ENCODE peak calls at places on chromosome 5, in four cellular contexts. One of them, this sample, is unnamed. For H3K36me3, the result is how much of the 10 kb centered on the place peaks cover.

GRCh38 chr5:5290674-5291334 is 131.7 kb upstream of the ICE1 start:
- DNase-seq in CD8-positive, alpha-beta memory T cell: no peak
- DNase-seq in small intestine: no peak
- DNase-seq in hepatocyte: no peak
- DNase-seq in this sample: no peak

GRCh38 chr5:1515311-1515920 is 8.3 kb downstream of the LPCAT1 start:
- DNase-seq in CD8-positive, alpha-beta memory T cell: peak
- DNase-seq in hepatocyte: no peak
- DNase-seq in small intestine: no peak
- DNase-seq in this sample: no peak

GRCh38 chr5:150401376-150402201 is 11.1 kb downstream of the CD74 start:
- DNase-seq in CD8-positive, alpha-beta memory T cell: no peak
- DNase-seq in small intestine: no peak
- DNase-seq in hepatocyte: no peak
- DNase-seq in this sample: no peak

GRCh38 chr5:1465117-1465516 is 19.9 kb upstream of the SLC6A3 start:
- DNase-seq in hepatocyte: no peak
- DNase-seq in CD8-positive, alpha-beta memory T cell: no peak
- DNase-seq in small intestine: no peak
- DNase-seq in this sample: no peak

GRCh38 chr5:58459860-58460726 is at the start of gene PLK2:
- DNase-seq in hepatocyte: peak
- DNase-seq in small intestine: peak
- DNase-seq in CD8-positive, alpha-beta memory T cell: peak
- DNase-seq in this sample: peak

GRCh38 chr5:9388941-9389674 is 156.8 kb downstream of the SEMA5A start:
- DNase-seq in CD8-positive, alpha-beta memory T cell: no peak
- DNase-seq in small intestine: no peak
- DNase-seq in hepatocyte: no peak
- DNase-seq in this sample: no peak

GRCh38 chr5:157269763-157270272 is 3.9 kb downstream of the CYFIP2 start:
- DNase-seq in hepatocyte: no peak
- DNase-seq in CD8-positive, alpha-beta memory T cell: no peak
- DNase-seq in small intestine: no peak
- DNase-seq in this sample: no peak

GRCh38 chr5:145347026-145347616 is 488.0 kb downstream of the PRELID2 start:
- DNase-seq in small intestine: peak
- DNase-seq in CD8-positive, alpha-beta memory T cell: no peak
- DNase-seq in hepatocyte: peak
- DNase-seq in this sample: peak

GRCh38 chr5:131589510-131590348 is 45.3 kb downstream of the RAPGEF6 start:
- DNase-seq in hepatocyte: peak
- DNase-seq in CD8-positive, alpha-beta memory T cell: peak
- DNase-seq in small intestine: peak
- DNase-seq in this sample: peak

GRCh38 chr5:66987126-66987525 is 209.5 kb downstream of the CD180 start:
- DNase-seq in hepatocyte: no peak
- DNase-seq in small intestine: no peak
- DNase-seq in CD8-positive, alpha-beta memory T cell: no peak
- DNase-seq in this sample: peak

GRCh38 chr5:136646915-136647314 is 281.6 kb upstream of the TRPC7 start:
- DNase-seq in hepatocyte: no peak
- DNase-seq in CD8-positive, alpha-beta memory T cell: no peak
- DNase-seq in small intestine: no peak
- DNase-seq in this sample: no peak

GRCh38 chr5:68216737-68217231 is 1.2 kb downstream of the PIK3R1 start:
- DNase-seq in CD8-positive, alpha-beta memory T cell: no peak
- DNase-seq in small intestine: peak
- DNase-seq in hepatocyte: no peak
- DNase-seq in this sample: no peak

GRCh38 chr5:42756630-42757601 is at the start of gene CCDC152:
- DNase-seq in CD8-positive, alpha-beta memory T cell: peak
- DNase-seq in small intestine: no peak
- DNase-seq in hepatocyte: no peak
- DNase-seq in this sample: peak

GRCh38 chr5:181217111-181217804 is 5.8 kb upstream of the TRIM41 start:
- DNase-seq in CD8-positive, alpha-beta memory T cell: peak
- DNase-seq in small intestine: peak
- DNase-seq in hepatocyte: peak
- DNase-seq in this sample: peak

GRCh38 chr5:172144931-172145869 is 42.8 kb downstream of the STK10 start:
- DNase-seq in hepatocyte: no peak
- DNase-seq in small intestine: no peak
- DNase-seq in CD8-positive, alpha-beta memory T cell: no peak
- DNase-seq in this sample: no peak

GRCh38 chr5:151098185-151098813 is 17.5 kb upstream of the TNIP1 start:
- DNase-seq in small intestine: peak
- DNase-seq in CD8-positive, alpha-beta memory T cell: peak
- DNase-seq in hepatocyte: no peak
- DNase-seq in this sample: no peak

GRCh38 chr5:125835293-125836172 is 587.7 kb upstream of the GRAMD2B start:
- DNase-seq in CD8-positive, alpha-beta memory T cell: no peak
- DNase-seq in hepatocyte: peak
- DNase-seq in small intestine: peak
- DNase-seq in this sample: peak

GRCh38 chr5:36657563-36657995 is 51.2 kb downstream of the SLC1A3 start:
- DNase-seq in CD8-positive, alpha-beta memory T cell: no peak
- DNase-seq in small intestine: peak
- DNase-seq in hepatocyte: peak
- DNase-seq in this sample: peak

GRCh38 chr5:61673007-61673735 is 341.1 kb downstream of the ZSWIM6 start:
- DNase-seq in hepatocyte: peak
- DNase-seq in CD8-positive, alpha-beta memory T cell: no peak
- DNase-seq in small intestine: peak
- DNase-seq in this sample: no peak

GRCh38 chr5:485113-485942 is 38.9 kb downstream of the SLC9A3 start:
- DNase-seq in CD8-positive, alpha-beta memory T cell: no peak
- DNase-seq in hepatocyte: no peak
- DNase-seq in small intestine: no peak
- DNase-seq in this sample: no peak

GRCh38 chr5:159992566-159992965 is 16.4 kb upstream of the TTC1 start:
- DNase-seq in hepatocyte: no peak
- DNase-seq in small intestine: no peak
- DNase-seq in CD8-positive, alpha-beta memory T cell: no peak
- DNase-seq in this sample: no peak

GRCh38 chr5:72452515-72453259 is 54.5 kb downstream of the ZNF366 start:
- DNase-seq in small intestine: peak
- DNase-seq in CD8-positive, alpha-beta memory T cell: no peak
- DNase-seq in hepatocyte: peak
- DNase-seq in this sample: no peak

GRCh38 chr5:112238473-112238872 is 180.6 kb downstream of the EPB41L4A start:
- DNase-seq in CD8-positive, alpha-beta memory T cell: no peak
- DNase-seq in hepatocyte: no peak
- DNase-seq in small intestine: no peak
- DNase-seq in this sample: no peak

GRCh38 chr5:168291281-168291960 is at the start of gene WWC1:
- DNase-seq in small intestine: peak
- DNase-seq in CD8-positive, alpha-beta memory T cell: peak
- DNase-seq in hepatocyte: peak
- DNase-seq in this sample: peak

GRCh38 chr5:174312641-174313040 is 267.1 kb downstream of the NSG2 start:
- DNase-seq in hepatocyte: no peak
- DNase-seq in CD8-positive, alpha-beta memory T cell: no peak
- DNase-seq in small intestine: no peak
- DNase-seq in this sample: no peak

GRCh38 chr5:126369995-126370731 is 53.0 kb upstream of the GRAMD2B start:
- DNase-seq in CD8-positive, alpha-beta memory T cell: no peak
- DNase-seq in hepatocyte: peak
- DNase-seq in small intestine: peak
- DNase-seq in this sample: no peak

GRCh38 chr5:151686673-151687378 is at the start of gene SPARC:
- DNase-seq in CD8-positive, alpha-beta memory T cell: no peak
- DNase-seq in small intestine: no peak
- DNase-seq in hepatocyte: peak
- DNase-seq in this sample: peak

GRCh38 chr5:72885824-72886223 is 69.4 kb downstream of the TNPO1 start:
- DNase-seq in hepatocyte: no peak
- DNase-seq in small intestine: no peak
- DNase-seq in CD8-positive, alpha-beta memory T cell: no peak
- DNase-seq in this sample: no peak

GRCh38 chr5:97094579-97095317 is 47.7 kb downstream of the LIX1 start:
- DNase-seq in CD8-positive, alpha-beta memory T cell: no peak
- DNase-seq in small intestine: no peak
- DNase-seq in hepatocyte: no peak
- DNase-seq in this sample: no peak

GRCh38 chr5:132202711-132203463 is 24.8 kb downstream of the P4HA2 start:
- DNase-seq in small intestine: no peak
- DNase-seq in CD8-positive, alpha-beta memory T cell: no peak
- DNase-seq in hepatocyte: no peak
- DNase-seq in this sample: no peak

GRCh38 chr5:143094087-143094511 is 309.4 kb downstream of the NR3C1 start:
- DNase-seq in small intestine: no peak
- DNase-seq in hepatocyte: peak
- DNase-seq in CD8-positive, alpha-beta memory T cell: no peak
- DNase-seq in this sample: peak

DNA sequence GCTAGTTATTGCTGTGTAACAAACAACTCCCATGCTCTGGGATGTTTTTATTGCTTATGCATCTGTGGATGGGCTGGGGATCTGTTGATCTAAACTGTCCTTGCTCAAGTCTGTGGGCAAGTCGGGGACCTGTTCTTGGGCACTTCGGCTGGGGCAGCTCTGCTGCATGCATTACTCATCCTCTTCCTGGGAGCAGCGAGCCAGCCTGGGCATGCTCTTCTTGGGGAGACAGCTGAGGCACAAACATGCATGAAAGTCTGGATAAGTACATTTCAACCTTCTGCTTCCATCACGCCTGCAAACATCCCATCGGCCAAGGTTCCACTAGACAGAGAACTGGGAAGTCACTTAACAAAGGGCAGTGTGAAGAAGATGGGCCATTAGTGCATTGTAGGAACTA is 66.3 kb downstream of the ANKRD33B start:
- DNase-seq in hepatocyte: no peak
- DNase-seq in CD8-positive, alpha-beta memory T cell: no peak
- DNase-seq in small intestine: no peak
- DNase-seq in this sample: no peak
- H3K36me3 ChIP-seq in hepatocyte: under half
- H3K36me3 ChIP-seq in CD8-positive, alpha-beta memory T cell: under half
- H3K36me3 ChIP-seq in small intestine: under half
- H3K36me3 ChIP-seq in this sample: under half

GRCh38 chr5:123709422-123709821 is 197.4 kb downstream of the CSNK1G3 start:
- DNase-seq in hepatocyte: no peak
- DNase-seq in CD8-positive, alpha-beta memory T cell: no peak
- DNase-seq in small intestine: no peak
- DNase-seq in this sample: no peak
- H3K27ac ChIP-seq in hepatocyte: no peak
- H3K27ac ChIP-seq in CD8-positive, alpha-beta memory T cell: no peak
- H3K27ac ChIP-seq in small intestine: no peak
- H3K27ac ChIP-seq in this sample: no peak

GRCh38 chr5:175493726-175494125 is 15.4 kb downstream of the SFXN1 start:
- DNase-seq in small intestine: no peak
- DNase-seq in hepatocyte: no peak
- DNase-seq in CD8-positive, alpha-beta memory T cell: no peak
- DNase-seq in this sample: no peak
- H3K36me3 ChIP-seq in small intestine: under half
- H3K36me3 ChIP-seq in hepatocyte: under half
- H3K36me3 ChIP-seq in CD8-positive, alpha-beta memory T cell: under half
- H3K36me3 ChIP-seq in this sample: under half

DNA sequence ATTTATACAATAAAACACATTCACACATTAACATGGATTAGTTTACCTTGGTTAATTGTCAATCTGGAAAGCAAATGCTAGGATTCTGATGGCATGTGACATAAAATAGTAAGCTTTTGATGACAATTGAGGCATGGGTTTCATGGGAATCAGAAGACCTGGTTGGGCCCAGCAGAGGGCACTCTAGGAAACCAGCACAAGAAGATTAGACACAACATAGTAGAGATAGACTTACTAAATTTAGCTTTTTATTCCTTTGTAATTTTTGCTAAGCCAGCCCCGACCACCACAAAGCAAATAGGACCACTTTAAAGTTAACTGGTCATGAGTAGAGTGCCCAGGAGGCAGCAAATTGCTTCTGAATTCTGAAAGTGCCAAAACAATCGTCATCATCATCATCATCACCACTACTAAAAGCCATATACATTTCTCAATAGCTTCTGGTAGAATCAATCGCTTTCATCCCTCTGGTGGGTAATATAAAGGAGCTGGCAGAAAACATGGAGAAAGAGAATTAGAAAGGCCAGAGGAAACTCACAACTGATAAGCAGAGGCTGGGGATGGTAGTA is 163.2 kb downstream of the ARRDC3 start:
- DNase-seq in CD8-positive, alpha-beta memory T cell: no peak
- DNase-seq in small intestine: peak
- DNase-seq in hepatocyte: peak
- DNase-seq in this sample: peak
- H3K27ac ChIP-seq in CD8-positive, alpha-beta memory T cell: peak
- H3K27ac ChIP-seq in small intestine: no peak
- H3K27ac ChIP-seq in hepatocyte: peak
- H3K27ac ChIP-seq in this sample: no peak

GRCh38 chr5:83066548-83067110 is 10.6 kb downstream of the TMEM167A start:
- DNase-seq in CD8-positive, alpha-beta memory T cell: no peak
- DNase-seq in small intestine: no peak
- DNase-seq in hepatocyte: no peak
- DNase-seq in this sample: no peak

GRCh38 chr5:83071286-83071685 is 5.9 kb downstream of the TMEM167A start:
- DNase-seq in CD8-positive, alpha-beta memory T cell: no peak
- DNase-seq in small intestine: no peak
- DNase-seq in hepatocyte: no peak
- DNase-seq in this sample: no peak

GRCh38 chr5:83072946-83073345 is 4.2 kb downstream of the TMEM167A start:
- DNase-seq in small intestine: no peak
- DNase-seq in hepatocyte: no peak
- DNase-seq in CD8-positive, alpha-beta memory T cell: no peak
- DNase-seq in this sample: no peak

GRCh38 chr5:83069406-83069805 is 7.8 kb downstream of the TMEM167A start:
- DNase-seq in CD8-positive, alpha-beta memory T cell: no peak
- DNase-seq in hepatocyte: no peak
- DNase-seq in small intestine: no peak
- DNase-seq in this sample: peak
- H3K36me3 ChIP-seq in CD8-positive, alpha-beta memory T cell: under half
- H3K36me3 ChIP-seq in hepatocyte: under half
- H3K36me3 ChIP-seq in small intestine: under half
- H3K36me3 ChIP-seq in this sample: under half

This sample was measured in cardiac muscle cell.